ENCODE peak calls at places on chromosomes 11 and 22, in five cellular contexts. One of them, this sample, is unnamed.

GRCh38 chr11:131683131-131683530 is 312.7 kb downstream of the NTM start:
- DNase-seq in cardiac muscle cell: no peak
- DNase-seq in coronary artery: no peak
- DNase-seq in thoracic aorta: no peak
- DNase-seq in PC-3: no peak
- DNase-seq in this sample: no peak

GRCh38 chr11:129268371-129268770 is 76.2 kb upstream of the ARHGAP32 start:
- DNase-seq in cardiac muscle cell: no peak
- DNase-seq in coronary artery: no peak
- DNase-seq in thoracic aorta: no peak
- DNase-seq in PC-3: no peak
- DNase-seq in this sample: no peak

GRCh38 chr11:94151903-94152677 is 23.4 kb downstream of the PANX1 start:
- DNase-seq in cardiac muscle cell: no peak
- DNase-seq in coronary artery: no peak
- DNase-seq in thoracic aorta: peak
- DNase-seq in PC-3: peak
- DNase-seq in this sample: peak

GRCh38 chr11:11409916-11410315 is 56.9 kb upstream of the CSNK2A3 start:
- DNase-seq in cardiac muscle cell: peak
- DNase-seq in coronary artery: no peak
- DNase-seq in thoracic aorta: no peak
- DNase-seq in PC-3: no peak
- DNase-seq in this sample: no peak

GRCh38 chr11:78860720-78861422 is 286.2 kb upstream of the NARS2 start:
- DNase-seq in cardiac muscle cell: peak
- DNase-seq in coronary artery: no peak
- DNase-seq in thoracic aorta: no peak
- DNase-seq in PC-3: peak
- DNase-seq in this sample: peak

GRCh38 chr11:116517584-116517983 is 255.2 kb downstream of the BUD13 start:
- DNase-seq in cardiac muscle cell: no peak
- DNase-seq in coronary artery: peak
- DNase-seq in thoracic aorta: no peak
- DNase-seq in PC-3: no peak
- DNase-seq in this sample: no peak

GRCh38 chr22:37752189-37753061 is 55.3 kb upstream of the GCAT start:
- DNase-seq in cardiac muscle cell: no peak
- DNase-seq in coronary artery: peak
- DNase-seq in thoracic aorta: peak
- DNase-seq in PC-3: peak
- DNase-seq in this sample: peak

GRCh38 chr11:86513138-86513537 is 138.5 kb downstream of the CCDC81 start:
- DNase-seq in cardiac muscle cell: no peak
- DNase-seq in coronary artery: no peak
- DNase-seq in thoracic aorta: no peak
- DNase-seq in PC-3: no peak
- DNase-seq in this sample: no peak

GRCh38 chr11:2988996-2989395 is 3.1 kb downstream of the NAP1L4 start:
- DNase-seq in cardiac muscle cell: no peak
- DNase-seq in coronary artery: no peak
- DNase-seq in thoracic aorta: no peak
- DNase-seq in PC-3: no peak
- DNase-seq in this sample: peak

GRCh38 chr11:26278354-26278753 is 53.6 kb upstream of the ANO3 start:
- DNase-seq in cardiac muscle cell: no peak
- DNase-seq in coronary artery: no peak
- DNase-seq in thoracic aorta: no peak
- DNase-seq in PC-3: no peak
- DNase-seq in this sample: no peak

DNA sequence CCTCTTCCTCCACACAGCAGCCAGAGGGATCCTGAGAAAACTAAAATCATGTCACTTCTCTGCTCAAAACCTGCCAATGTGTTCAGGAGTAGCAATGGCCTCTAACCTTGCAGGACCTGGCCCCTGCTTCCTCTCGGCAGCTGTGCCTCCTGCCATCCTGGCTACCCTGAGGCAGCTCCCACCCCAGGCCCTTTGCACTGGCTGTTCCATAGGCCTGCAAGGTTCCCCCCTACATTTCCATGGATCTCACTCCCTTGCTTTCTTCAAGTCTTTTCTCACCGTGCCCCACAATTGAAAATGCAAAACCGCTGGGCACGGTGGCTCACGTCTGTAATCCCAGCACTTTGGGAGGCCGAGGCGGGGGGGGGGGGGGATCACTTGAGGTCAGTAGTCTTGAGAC is 2.1 kb upstream of the STIP1 start:
- DNase-seq in cardiac muscle cell: no peak
- DNase-seq in coronary artery: no peak
- DNase-seq in thoracic aorta: no peak
- DNase-seq in PC-3: no peak
- DNase-seq in this sample: no peak
- H3K4me3 ChIP-seq in cardiac muscle cell: no peak
- H3K4me3 ChIP-seq in coronary artery: no peak
- H3K4me3 ChIP-seq in thoracic aorta: no peak
- H3K4me3 ChIP-seq in PC-3: peak
- H3K4me3 ChIP-seq in this sample: no peak

GRCh38 chr11:83285771-83286528 is at the start of gene CCDC90B:
- DNase-seq in cardiac muscle cell: peak
- DNase-seq in coronary artery: peak
- DNase-seq in thoracic aorta: peak
- DNase-seq in PC-3: peak
- DNase-seq in this sample: peak

GRCh38 chr11:83280256-83280655 is 5.9 kb downstream of the CCDC90B start:
- DNase-seq in cardiac muscle cell: no peak
- DNase-seq in coronary artery: no peak
- DNase-seq in thoracic aorta: no peak
- DNase-seq in PC-3: no peak
- DNase-seq in this sample: peak

GRCh38 chr11:83285131-83285770 is 916 bp downstream of the CCDC90B start:
- DNase-seq in cardiac muscle cell: no peak
- DNase-seq in coronary artery: no peak
- DNase-seq in thoracic aorta: no peak
- DNase-seq in PC-3: no peak
- DNase-seq in this sample: no peak

GRCh38 chr11:83284501-83285051 is 1.6 kb downstream of the CCDC90B start:
- DNase-seq in cardiac muscle cell: no peak
- DNase-seq in coronary artery: no peak
- DNase-seq in thoracic aorta: no peak
- DNase-seq in PC-3: no peak
- DNase-seq in this sample: peak

DNA sequence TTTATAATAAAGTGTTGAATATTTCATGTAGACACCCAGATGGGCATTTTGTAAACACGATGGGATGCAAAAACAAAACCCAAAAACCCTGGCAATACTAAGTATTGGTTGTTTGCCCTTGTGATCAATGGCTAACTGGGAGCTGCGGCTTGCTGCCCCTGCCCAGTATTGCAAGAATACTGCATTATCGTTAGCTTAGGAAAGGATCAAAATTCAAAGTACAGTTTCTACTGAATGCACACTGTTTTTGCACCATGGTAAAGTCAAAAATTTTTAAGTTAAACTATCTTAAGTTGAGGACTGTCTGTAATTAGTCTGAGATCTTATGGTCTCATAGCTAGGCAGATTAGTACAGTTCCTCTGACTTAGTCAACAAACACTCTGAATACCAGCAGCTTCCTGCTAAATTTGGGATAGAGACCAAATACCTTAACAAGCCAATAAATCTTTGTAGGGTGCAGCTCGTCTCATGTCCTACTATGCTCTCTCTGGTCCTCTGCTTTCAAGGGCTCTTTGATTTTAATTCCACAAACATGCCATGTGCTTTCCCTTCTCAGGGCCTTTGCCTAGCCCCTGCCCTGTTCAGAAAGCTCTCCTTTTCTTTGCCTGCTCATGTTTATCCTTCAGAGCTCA is 4.0 kb downstream of the CCDC90B start:
- DNase-seq in cardiac muscle cell: no peak
- DNase-seq in coronary artery: no peak
- DNase-seq in thoracic aorta: no peak
- DNase-seq in PC-3: peak
- DNase-seq in this sample: peak
- H3K4me3 ChIP-seq in cardiac muscle cell: no peak
- H3K4me3 ChIP-seq in coronary artery: peak
- H3K4me3 ChIP-seq in thoracic aorta: no peak
- H3K4me3 ChIP-seq in PC-3: no peak
- H3K4me3 ChIP-seq in this sample: no peak

GRCh38 chr11:62688481-62688880 is 849 bp downstream of the LRRN4CL start:
- DNase-seq in cardiac muscle cell: no peak
- DNase-seq in coronary artery: no peak
- DNase-seq in thoracic aorta: no peak
- DNase-seq in PC-3: no peak
- DNase-seq in this sample: no peak

GRCh38 chr11:62694455-62695167 is 5.3 kb upstream of the LRRN4CL start:
- DNase-seq in cardiac muscle cell: peak
- DNase-seq in coronary artery: peak
- DNase-seq in thoracic aorta: peak
- DNase-seq in PC-3: peak
- DNase-seq in this sample: peak

GRCh38 chr11:62687508-62688396 is 1.6 kb downstream of the LRRN4CL start:
- DNase-seq in cardiac muscle cell: no peak
- DNase-seq in coronary artery: no peak
- DNase-seq in thoracic aorta: no peak
- DNase-seq in PC-3: no peak
- DNase-seq in this sample: no peak

DNA sequence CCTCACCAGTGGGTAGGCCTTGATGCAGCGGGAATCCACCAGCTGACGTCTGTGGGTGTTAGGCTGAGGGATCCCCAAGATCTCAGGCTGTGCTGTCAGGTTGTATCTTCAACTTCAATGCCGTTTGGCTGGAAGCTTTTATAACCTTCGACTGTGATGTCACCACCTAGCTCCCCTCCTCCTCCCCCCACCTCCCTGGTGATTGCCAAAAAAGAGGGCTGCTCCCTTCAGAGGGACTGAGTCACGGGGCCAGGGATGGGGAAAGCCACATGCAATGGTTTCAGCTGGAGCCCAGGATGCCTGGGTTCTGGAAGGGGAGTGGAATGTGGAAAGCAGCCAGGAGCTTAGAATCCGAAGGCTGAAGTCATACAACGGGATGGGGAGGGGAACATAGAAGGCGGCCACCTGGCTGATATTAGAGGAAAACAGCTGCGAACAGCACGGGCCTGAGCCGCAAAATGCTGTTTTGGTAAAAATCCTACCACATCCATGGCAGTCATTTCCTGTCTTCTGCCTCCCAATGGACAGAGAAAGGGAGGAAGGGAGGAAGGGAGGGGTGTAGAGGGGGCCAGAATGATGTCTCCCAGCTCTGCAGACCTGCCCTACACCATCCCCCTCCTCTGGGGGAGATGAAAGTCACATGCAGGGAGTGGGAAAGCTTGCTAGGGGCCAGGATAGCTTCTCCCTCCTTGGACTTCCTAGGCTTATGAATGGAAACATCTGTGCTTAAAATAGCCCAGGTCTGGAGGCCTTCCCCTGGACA is at the start of gene LRRN4CL:
- DNase-seq in cardiac muscle cell: peak
- DNase-seq in coronary artery: peak
- DNase-seq in thoracic aorta: no peak
- DNase-seq in PC-3: no peak
- DNase-seq in this sample: peak
- H3K4me3 ChIP-seq in cardiac muscle cell: no peak
- H3K4me3 ChIP-seq in coronary artery: peak
- H3K4me3 ChIP-seq in thoracic aorta: no peak
- H3K4me3 ChIP-seq in PC-3: no peak
- H3K4me3 ChIP-seq in this sample: no peak

GRCh38 chr11:124869331-124869730 is 4.1 kb downstream of the ROBO3 start:
- DNase-seq in cardiac muscle cell: no peak
- DNase-seq in coronary artery: peak
- DNase-seq in thoracic aorta: no peak
- DNase-seq in PC-3: no peak
- DNase-seq in this sample: no peak
- H3K4me3 ChIP-seq in cardiac muscle cell: no peak
- H3K4me3 ChIP-seq in coronary artery: peak
- H3K4me3 ChIP-seq in thoracic aorta: no peak
- H3K4me3 ChIP-seq in PC-3: no peak
- H3K4me3 ChIP-seq in this sample: no peak

DNA sequence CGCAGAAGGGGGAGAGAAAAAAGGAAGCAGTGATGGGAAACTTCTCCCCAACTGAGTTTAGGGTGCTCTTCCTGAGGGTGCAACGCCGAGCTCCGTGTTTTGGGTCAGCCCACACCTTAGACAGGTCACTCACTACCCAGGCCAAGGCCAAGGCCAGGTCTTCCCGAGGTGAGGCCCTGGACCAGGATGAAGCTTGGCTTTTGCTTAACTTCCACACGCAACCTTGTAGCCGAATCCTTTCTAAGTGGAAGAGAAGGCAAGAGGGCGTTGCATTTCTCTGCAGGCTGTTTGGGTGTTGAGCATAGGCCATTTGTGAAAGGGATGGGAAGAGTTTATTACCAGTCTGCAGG is 1.4 kb downstream of the KREMEN1 start:
- DNase-seq in cardiac muscle cell: no peak
- DNase-seq in coronary artery: no peak
- DNase-seq in thoracic aorta: no peak
- DNase-seq in PC-3: no peak
- DNase-seq in this sample: no peak
- H3K4me3 ChIP-seq in cardiac muscle cell: peak
- H3K4me3 ChIP-seq in coronary artery: peak
- H3K4me3 ChIP-seq in thoracic aorta: peak
- H3K4me3 ChIP-seq in PC-3: no peak
- H3K4me3 ChIP-seq in this sample: peak

DNA sequence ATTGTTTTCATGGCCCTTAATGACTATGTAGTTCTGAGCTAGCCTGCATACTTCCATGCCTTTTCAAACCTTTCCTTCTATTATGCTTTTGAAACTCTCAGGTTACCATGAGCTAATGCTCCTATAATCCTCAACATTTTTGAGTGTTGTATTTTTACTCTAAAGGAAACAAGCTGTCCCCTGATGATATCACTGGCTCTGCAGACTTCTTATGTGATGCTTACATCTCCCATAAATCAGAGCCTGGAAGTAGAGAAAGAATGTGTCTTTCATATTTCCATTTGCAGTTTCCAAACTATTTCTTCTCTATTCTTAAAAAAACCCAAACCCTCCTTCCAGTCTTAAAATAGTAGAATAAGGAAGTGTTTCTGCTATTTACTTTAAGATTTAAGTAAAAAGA is 159.1 kb upstream of the RAG2 start:
- DNase-seq in cardiac muscle cell: no peak
- DNase-seq in coronary artery: no peak
- DNase-seq in thoracic aorta: no peak
- DNase-seq in PC-3: no peak
- DNase-seq in this sample: no peak
- H3K4me3 ChIP-seq in cardiac muscle cell: no peak
- H3K4me3 ChIP-seq in coronary artery: no peak
- H3K4me3 ChIP-seq in thoracic aorta: no peak
- H3K4me3 ChIP-seq in PC-3: no peak
- H3K4me3 ChIP-seq in this sample: no peak

GRCh38 chr22:23583153-23583552 is 3.1 kb upstream of the IGLL1 start:
- DNase-seq in cardiac muscle cell: no peak
- DNase-seq in coronary artery: no peak
- DNase-seq in thoracic aorta: no peak
- DNase-seq in PC-3: no peak
- DNase-seq in this sample: no peak
- H3K4me3 ChIP-seq in cardiac muscle cell: no peak
- H3K4me3 ChIP-seq in coronary artery: no peak
- H3K4me3 ChIP-seq in thoracic aorta: no peak
- H3K4me3 ChIP-seq in PC-3: no peak
- H3K4me3 ChIP-seq in this sample: no peak

GRCh38 chr11:8167796-8168195 is 1.0 kb downstream of the RIC3 start:
- DNase-seq in cardiac muscle cell: peak
- DNase-seq in coronary artery: no peak
- DNase-seq in thoracic aorta: no peak
- DNase-seq in PC-3: no peak
- DNase-seq in this sample: peak
- H3K4me3 ChIP-seq in cardiac muscle cell: peak
- H3K4me3 ChIP-seq in coronary artery: peak
- H3K4me3 ChIP-seq in thoracic aorta: peak
- H3K4me3 ChIP-seq in PC-3: no peak
- H3K4me3 ChIP-seq in this sample: no peak

This sample was measured in choroid plexus epithelial cell.